ENCODE peak calls at places on chromosomes 11 and 22, in ten cellular contexts. D, O, K, I, E, W, G, F, M and U are unnamed samples.
A peak's percentile ranks its signal among the peaks of the same experiment; 100 is the strongest.

GRCh38 chr22:39356464-39356863 is 6.7 kb downstream of the SYNGR1 start:
- DNase-seq in D (no peak), O (no peak), K (no peak), I (no peak), E (no peak), W (no peak), G (no peak), F (no peak), M (no peak), U (no peak)

GRCh38 chr11:69381681-69382130 is 87.8 kb downstream of the MYEOV start:
- DNase-seq in D (no peak), O (no peak), K (no peak), I (no peak), E (no peak), W (no peak), G (peak; percentile 13), F (peak; percentile 56), M (no peak), U (no peak)

GRCh38 chr11:61682093-61682732 is 2.0 kb downstream of the DAGLA start:
- DNase-seq in D (no peak), O (no peak), K (peak; percentile 33), I (no peak), E (no peak), W (no peak), G (no peak), F (peak; percentile 68), M (no peak), U (peak; percentile 60)

GRCh38 chr11:7555067-7555699 is 41.4 kb downstream of the PPFIBP2 start:
- DNase-seq in D (no peak), O (no peak), K (no peak), I (no peak), E (no peak), W (no peak), G (no peak), F (no peak), M (no peak), U (peak; percentile 42)

GRCh38 chr22:39535302-39535805 is 2.8 kb upstream of the RPS19BP1 start:
- DNase-seq in D (no peak), O (no peak), K (no peak), I (no peak), E (no peak), W (no peak), G (no peak), F (peak; percentile 79), M (no peak), U (no peak)

GRCh38 chr11:83608571-83608970 is 322.4 kb upstream of the CCDC90B start:
- DNase-seq in D (no peak), O (no peak), K (no peak), I (no peak), E (no peak), W (no peak), G (no peak), F (no peak), M (no peak), U (no peak)

GRCh38 chr11:2250041-2250440 is 20.3 kb downstream of the ASCL2 start:
- DNase-seq in D (no peak), O (no peak), K (no peak), I (no peak), E (no peak), W (no peak), G (no peak), F (peak; percentile 53), M (no peak), U (no peak)

GRCh38 chr22:38788417-38788816 is 5.5 kb downstream of the DNAL4 start:
- DNase-seq in D (no peak), O (no peak), K (peak; percentile 65), I (no peak), E (no peak), W (no peak), G (no peak), F (peak; percentile 84), M (no peak), U (peak; percentile 92)

GRCh38 chr22:50620861-50621490 is 7.0 kb downstream of the ARSA start:
- DNase-seq in D (no peak), O (no peak), K (no peak), I (peak; percentile 61), E (no peak), W (no peak), G (peak; percentile 63), F (peak; percentile 73), M (peak; percentile 75), U (peak; percentile 17)

GRCh38 chr11:31118566-31118965 is 251.0 kb downstream of the DCDC1 start:
- DNase-seq in D (no peak), O (no peak), K (no peak), I (no peak), E (no peak), W (no peak), G (no peak), F (peak; percentile 26), M (no peak), U (no peak)

GRCh38 chr11:12884751-12885318 is 124.3 kb upstream of the RASSF10 start:
- DNase-seq in D (no peak), O (no peak), K (no peak), I (no peak), E (no peak), W (no peak), G (no peak), F (no peak), M (no peak), U (no peak)

GRCh38 chr11:1943977-1944376 is 3.2 kb upstream of the MRPL23 start:
- DNase-seq in D (no peak), O (no peak), K (no peak), I (no peak), E (no peak), W (no peak), G (no peak), F (peak; percentile 38), M (no peak), U (peak; percentile 33)

GRCh38 chr11:69304686-69305085 is 10.7 kb downstream of the MYEOV start:
- DNase-seq in D (no peak), O (no peak), K (peak; percentile 45), I (no peak), E (no peak), W (no peak), G (no peak), F (no peak), M (no peak), U (no peak)

GRCh38 chr11:129652828-129653227 is 162.8 kb upstream of the TMEM45B start:
- DNase-seq in D (no peak), O (no peak), K (no peak), I (no peak), E (no peak), W (no peak), G (no peak), F (no peak), M (no peak), U (peak; percentile 87)